ENCODE peak calls at places on chromosome 2, in seven cellular contexts. N is activated T-cell treated with anti-CD3 and anti-CD28 coated beads, Interleukin-2, amount 50 U/mL, for 4 hours; X is ACHN; W is skeletal muscle cell; O is NCI-H2107; Z is fibroblast of mammary gland; M is activated T-helper 1 cell treated with anti-CD3 and anti-CD28 coated beads, Interleukin-12 subunit alpha, Interleukin-12 subunit beta, Interleukin-2, Interleukin-4 antibody, amounts not matched to agents 30 ng/mL and 10 ng/mL and 1 ng/mL, durations not matched to agents 14 hours and 24 hours and 36 hours. S is an unnamed sample.

GRCh38 chr2:234286118-234286598 is 210.7 kb downstream of the ARL4C start:
- DNase-seq in N (no peak), X (no peak), W (no peak), O (no peak), Z (peak; percentile 56), M (no peak), S (no peak)

GRCh38 chr2:209940923-209941322 is 61.5 kb upstream of the RPE start:
- DNase-seq in N (no peak), X (no peak), W (no peak), O (no peak), Z (no peak), M (no peak), S (no peak)

GRCh38 chr2:55519908-55520885 is 679 bp downstream of the CFAP36 start:
- DNase-seq in N (peak; percentile 33), X (peak; percentile 50), W (peak; percentile 1), O (no peak), Z (peak; percentile 29), M (peak; percentile 15), S (peak; percentile 37)

GRCh38 chr2:161975062-161975812 is 98.8 kb downstream of the DPP4 start:
- DNase-seq in N (no peak), X (no peak), W (no peak), O (no peak), Z (no peak), M (no peak), S (no peak)

GRCh38 chr2:176763871-176764404 is 448.7 kb upstream of the HNRNPA3 start:
- DNase-seq in N (no peak), X (no peak), W (no peak), O (no peak), Z (no peak), M (no peak), S (no peak)

GRCh38 chr2:141697035-141697434 is 433.8 kb downstream of the LRP1B start:
- DNase-seq in N (no peak), X (no peak), W (no peak), O (no peak), Z (no peak), M (no peak), S (no peak)

GRCh38 chr2:240236217-240237111 is 96.0 kb upstream of the OTOS start:
- DNase-seq in N (peak; percentile 3), X (no peak), W (no peak), O (peak; percentile 51), Z (no peak), M (no peak), S (peak; percentile 81)

GRCh38 chr2:62660582-62661262 is 44.8 kb upstream of the EHBP1 start:
- DNase-seq in N (no peak), X (no peak), W (peak; percentile 97), O (no peak), Z (peak; percentile 95), M (no peak), S (no peak)

GRCh38 chr2:239169311-239170048 is 231.3 kb downstream of the HDAC4 start:
- DNase-seq in N (no peak), X (no peak), W (no peak), O (no peak), Z (no peak), M (no peak), S (no peak)

GRCh38 chr2:162475661-162476060 is 131.7 kb downstream of the GCA start:
- DNase-seq in N (no peak), X (no peak), W (peak; percentile 24), O (peak; percentile 70), Z (peak; percentile 6), M (no peak), S (no peak)

GRCh38 chr2:146837857-146838256 is 1007.0 kb upstream of the ACVR2A start:
- DNase-seq in N (no peak), X (no peak), W (peak; percentile 25), O (peak; percentile 24), Z (peak; percentile 40), M (no peak), S (no peak)

GRCh38 chr2:227939271-227940027 is 68.0 kb downstream of the DAW1 start:
- DNase-seq in N (no peak), X (peak; percentile 55), W (no peak), O (no peak), Z (peak; percentile 54), M (no peak), S (no peak)

GRCh38 chr2:157468931-157469708 is 25.2 kb upstream of the CYTIP start:
- DNase-seq in N (no peak), X (no peak), W (peak; percentile 31), O (no peak), Z (peak; percentile 69), M (no peak), S (no peak)

GRCh38 chr2:47636176-47636575 is 146.8 kb upstream of the MSH6 start:
- DNase-seq in N (no peak), X (no peak), W (no peak), O (no peak), Z (no peak), M (no peak), S (no peak)

GRCh38 chr2:233857511-233858118 is 3.3 kb upstream of the HJURP start:
- DNase-seq in N (peak; percentile 43), X (peak; percentile 55), W (no peak), O (no peak), Z (peak; percentile 35), M (peak; percentile 38), S (no peak)

GRCh38 chr2:26561918-26562810 is 79.0 kb downstream of the CIB4 start:
- DNase-seq in N (no peak), X (peak; percentile 86), W (no peak), O (peak; percentile 40), Z (peak; percentile 5), M (no peak), S (peak; percentile 46)

GRCh38 chr2:43941359-43941758 is 54.4 kb downstream of the LRPPRC start:
- DNase-seq in N (no peak), X (no peak), W (no peak), O (no peak), Z (no peak), M (no peak), S (no peak)

GRCh38 chr2:121491566-121491965 is 39.1 kb upstream of the RNU4ATAC start:
- DNase-seq in N (no peak), X (no peak), W (no peak), O (no peak), Z (no peak), M (no peak), S (no peak)

GRCh38 chr2:144099746-144100438 is 420.0 kb downstream of the ZEB2 start:
- DNase-seq in N (no peak), X (peak; percentile 81), W (peak; percentile 67), O (no peak), Z (peak; percentile 87), M (no peak), S (no peak)

GRCh38 chr2:167964650-167965404 is 282.6 kb downstream of the STK39 start:
- DNase-seq in N (no peak), X (peak; percentile 51), W (no peak), O (no peak), Z (peak; percentile 20), M (no peak), S (no peak)

GRCh38 chr2:145769053-145769716 is 1249.3 kb upstream of the ZEB2 start:
- DNase-seq in N (no peak), X (no peak), W (no peak), O (no peak), Z (no peak), M (no peak), S (no peak)

GRCh38 chr2:208366215-208367132 is 40.1 kb upstream of the PTH2R start:
- DNase-seq in N (no peak), X (no peak), W (no peak), O (no peak), Z (no peak), M (no peak), S (no peak)

GRCh38 chr2:120844098-120844738 is 108.5 kb downstream of the GLI2 start:
- DNase-seq in N (no peak), X (no peak), W (no peak), O (no peak), Z (no peak), M (no peak), S (no peak)

GRCh38 chr2:61853848-61854434 is at the start of gene FAM161A:
- DNase-seq in N (peak; percentile 60), X (peak; percentile 87), W (peak; percentile 51), O (peak; percentile 60), Z (peak; percentile 76), M (peak; percentile 67), S (peak; percentile 88)

GRCh38 chr2:9673914-9674481 is 43.2 kb upstream of the YWHAQ start:
- DNase-seq in N (no peak), X (no peak), W (no peak), O (no peak), Z (no peak), M (no peak), S (no peak)

GRCh38 chr2:2491964-2492363 is 160.9 kb upstream of the MYT1L start:
- DNase-seq in N (no peak), X (no peak), W (no peak), O (no peak), Z (no peak), M (no peak), S (no peak)

GRCh38 chr2:37472959-37473358 is 128.5 kb downstream of the QPCT start:
- DNase-seq in N (no peak), X (peak; percentile 15), W (no peak), O (no peak), Z (peak; percentile 76), M (no peak), S (no peak)

GRCh38 chr2:223930002-223930976 is 14.8 kb downstream of the WDFY1 start:
- DNase-seq in N (no peak), X (no peak), W (no peak), O (no peak), Z (peak; percentile 20), M (no peak), S (peak; percentile 42)

GRCh38 chr2:63719052-63719451 is 122.6 kb upstream of the UGP2 start:
- DNase-seq in N (no peak), X (no peak), W (no peak), O (no peak), Z (no peak), M (no peak), S (no peak)

GRCh38 chr2:145484443-145485086 is 964.6 kb upstream of the ZEB2 start:
- DNase-seq in N (no peak), X (peak; percentile 37), W (peak; percentile 71), O (no peak), Z (peak; percentile 92), M (no peak), S (no peak)

GRCh38 chr2:185658766-185659165 is 79.8 kb upstream of the FSIP2 start:
- DNase-seq in N (no peak), X (no peak), W (no peak), O (no peak), Z (peak; percentile 5), M (no peak), S (no peak)

GRCh38 chr2:100924520-100925451 is 77.3 kb upstream of the RPL31 start:
- DNase-seq in N (peak; percentile 16), X (peak; percentile 68), W (no peak), O (no peak), Z (peak; percentile 80), M (no peak), S (no peak)